ENCODE peak calls at places on chromosomes 2 and 18, in eight cellular contexts. One of them, this sample, is unnamed.
A peak's percentile ranks its signal among the peaks of the same experiment; 100 is the strongest.

GRCh38 chr2:128781166-128781887 is 462.7 kb upstream of the HS6ST1 start:
- DNase-seq in H1: no peak
- DNase-seq in transverse colon: no peak
- DNase-seq in body of pancreas: no peak
- DNase-seq in stomach: no peak
- DNase-seq in HCT116: no peak
- DNase-seq in Peyer's patch: peak; percentile 11
- DNase-seq in adrenal gland: no peak
- DNase-seq in this sample: no peak

GRCh38 chr18:45522371-45522770 is 92.9 kb upstream of the SLC14A2 start:
- DNase-seq in stomach: no peak
- DNase-seq in H1: no peak
- DNase-seq in body of pancreas: no peak
- DNase-seq in Peyer's patch: no peak
- DNase-seq in HCT116: no peak
- DNase-seq in adrenal gland: no peak
- DNase-seq in transverse colon: no peak
- DNase-seq in this sample: no peak

GRCh38 chr18:13003466-13003896 is 12.3 kb downstream of the CEP192 start:
- DNase-seq in Peyer's patch: peak; percentile 51
- DNase-seq in HCT116: peak; percentile 78
- DNase-seq in adrenal gland: peak; percentile 55
- DNase-seq in transverse colon: no peak
- DNase-seq in stomach: peak; percentile 51
- DNase-seq in body of pancreas: no peak
- DNase-seq in H1: peak; percentile 79
- DNase-seq in this sample: no peak

GRCh38 chr2:45707034-45707433 is 55.6 kb downstream of the PRKCE start:
- DNase-seq in adrenal gland: no peak
- DNase-seq in body of pancreas: no peak
- DNase-seq in H1: no peak
- DNase-seq in Peyer's patch: no peak
- DNase-seq in transverse colon: no peak
- DNase-seq in stomach: no peak
- DNase-seq in HCT116: no peak
- DNase-seq in this sample: no peak

GRCh38 chr2:43224131-43224570 is 2.3 kb downstream of the ZFP36L2 start:
- DNase-seq in transverse colon: peak; percentile 77
- DNase-seq in stomach: peak; percentile 69
- DNase-seq in adrenal gland: peak; percentile 84
- DNase-seq in H1: no peak
- DNase-seq in HCT116: no peak
- DNase-seq in body of pancreas: peak; percentile 68
- DNase-seq in Peyer's patch: peak; percentile 90
- DNase-seq in this sample: peak; percentile 89

GRCh38 chr2:24771905-24772586 is 21.1 kb downstream of the PTRHD1 start:
- DNase-seq in adrenal gland: no peak
- DNase-seq in body of pancreas: no peak
- DNase-seq in Peyer's patch: no peak
- DNase-seq in H1: no peak
- DNase-seq in HCT116: no peak
- DNase-seq in stomach: no peak
- DNase-seq in transverse colon: no peak
- DNase-seq in this sample: no peak

GRCh38 chr2:144086965-144087364 is 433.0 kb downstream of the ZEB2 start:
- DNase-seq in transverse colon: no peak
- DNase-seq in HCT116: no peak
- DNase-seq in Peyer's patch: no peak
- DNase-seq in adrenal gland: no peak
- DNase-seq in body of pancreas: no peak
- DNase-seq in H1: no peak
- DNase-seq in stomach: no peak
- DNase-seq in this sample: no peak

GRCh38 chr2:17413031-17413430 is 105.2 kb downstream of the RAD51AP2 start:
- DNase-seq in body of pancreas: no peak
- DNase-seq in transverse colon: no peak
- DNase-seq in H1: no peak
- DNase-seq in HCT116: no peak
- DNase-seq in adrenal gland: no peak
- DNase-seq in stomach: no peak
- DNase-seq in Peyer's patch: no peak
- DNase-seq in this sample: no peak

GRCh38 chr2:98709530-98709929 is 21.4 kb downstream of the MGAT4A start:
- DNase-seq in adrenal gland: no peak
- DNase-seq in H1: no peak
- DNase-seq in Peyer's patch: no peak
- DNase-seq in stomach: peak; percentile 65
- DNase-seq in body of pancreas: peak; percentile 54
- DNase-seq in transverse colon: no peak
- DNase-seq in HCT116: no peak
- DNase-seq in this sample: no peak

GRCh38 chr2:98519156-98519555 is 74.5 kb downstream of the INPP4A start:
- DNase-seq in transverse colon: no peak
- DNase-seq in stomach: no peak
- DNase-seq in Peyer's patch: no peak
- DNase-seq in body of pancreas: no peak
- DNase-seq in HCT116: no peak
- DNase-seq in adrenal gland: peak; percentile 75
- DNase-seq in H1: no peak
- DNase-seq in this sample: no peak

GRCh38 chr2:41927581-41928260 is 120.1 kb upstream of the PKDCC start:
- DNase-seq in H1: no peak
- DNase-seq in stomach: no peak
- DNase-seq in body of pancreas: no peak
- DNase-seq in adrenal gland: peak; percentile 70
- DNase-seq in transverse colon: no peak
- DNase-seq in Peyer's patch: no peak
- DNase-seq in HCT116: no peak
- DNase-seq in this sample: peak; percentile 66

DNA sequence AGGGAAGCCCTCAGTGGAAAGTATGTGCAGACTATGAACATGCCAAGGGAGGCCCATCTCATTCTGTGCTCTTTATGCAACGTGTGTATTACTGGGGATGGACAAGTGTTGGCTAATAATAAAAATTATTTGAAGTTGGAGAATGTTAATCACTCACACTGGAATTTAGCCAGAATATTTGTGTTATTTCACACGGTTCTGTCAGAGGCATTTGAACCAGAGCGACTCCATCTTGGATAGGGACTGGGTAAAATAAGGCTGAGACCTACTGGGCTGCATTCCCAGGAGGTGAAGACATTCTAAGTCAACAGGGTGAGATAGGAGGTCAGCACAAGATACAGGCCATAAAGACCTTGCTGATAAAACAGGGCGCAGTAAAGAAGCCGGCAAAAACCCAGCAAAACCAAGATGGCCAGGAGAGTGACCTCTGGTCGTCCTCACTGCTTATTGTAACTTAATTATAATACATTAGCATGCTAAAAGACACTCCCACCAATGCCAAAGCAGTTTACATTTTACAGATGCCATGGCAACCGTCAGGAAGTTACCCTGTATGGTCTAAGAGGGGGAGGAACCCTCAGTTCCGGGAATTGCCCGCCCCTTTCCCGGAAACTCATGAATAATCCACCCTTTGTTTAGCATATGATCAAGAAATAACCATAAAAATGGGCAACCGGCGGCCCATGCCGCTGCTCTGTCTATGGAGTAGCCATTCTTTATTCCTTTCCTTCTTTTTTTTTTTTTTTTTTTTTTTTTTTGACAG is 2.6 kb upstream of the FZD5 start:
- DNase-seq in stomach: no peak
- DNase-seq in Peyer's patch: no peak
- DNase-seq in HCT116: no peak
- DNase-seq in H1: no peak
- DNase-seq in transverse colon: no peak
- DNase-seq in body of pancreas: no peak
- DNase-seq in adrenal gland: no peak
- DNase-seq in this sample: peak; percentile 37
- TF ChIP-seq POLR2A in stomach: no peak
- TF ChIP-seq POLR2A in Peyer's patch: no peak
- TF ChIP-seq POLR2A in HCT116: no peak
- TF ChIP-seq POLR2A in H1: no peak
- TF ChIP-seq POLR2A in transverse colon: no peak
- TF ChIP-seq POLR2A in body of pancreas: no peak
- TF ChIP-seq POLR2A in adrenal gland: no peak
- TF ChIP-seq POLR2A in this sample: no peak

GRCh38 chr2:9465170-9465569 is 9.2 kb upstream of the IAH1 start:
- DNase-seq in Peyer's patch: no peak
- DNase-seq in body of pancreas: no peak
- DNase-seq in adrenal gland: no peak
- DNase-seq in stomach: no peak
- DNase-seq in H1: no peak
- DNase-seq in transverse colon: no peak
- DNase-seq in HCT116: no peak
- DNase-seq in this sample: no peak

GRCh38 chr2:9462313-9462712 is 12.0 kb upstream of the IAH1 start:
- DNase-seq in transverse colon: no peak
- DNase-seq in H1: no peak
- DNase-seq in HCT116: no peak
- DNase-seq in body of pancreas: no peak
- DNase-seq in Peyer's patch: no peak
- DNase-seq in stomach: no peak
- DNase-seq in adrenal gland: no peak
- DNase-seq in this sample: no peak

GRCh38 chr2:9462872-9463697 is 11.3 kb upstream of the IAH1 start:
- DNase-seq in body of pancreas: no peak
- DNase-seq in adrenal gland: no peak
- DNase-seq in HCT116: no peak
- DNase-seq in stomach: no peak
- DNase-seq in transverse colon: no peak
- DNase-seq in Peyer's patch: no peak
- DNase-seq in H1: no peak
- DNase-seq in this sample: no peak

GRCh38 chr2:9466147-9466683 is 8.1 kb upstream of the IAH1 start:
- DNase-seq in H1: no peak
- DNase-seq in Peyer's patch: no peak
- DNase-seq in stomach: no peak
- DNase-seq in HCT116: no peak
- DNase-seq in body of pancreas: no peak
- DNase-seq in transverse colon: no peak
- DNase-seq in adrenal gland: no peak
- DNase-seq in this sample: no peak

GRCh38 chr2:9463698-9464034 is 10.7 kb upstream of the IAH1 start:
- DNase-seq in H1: no peak
- DNase-seq in transverse colon: no peak
- DNase-seq in body of pancreas: no peak
- DNase-seq in HCT116: no peak
- DNase-seq in Peyer's patch: no peak
- DNase-seq in adrenal gland: no peak
- DNase-seq in stomach: no peak
- DNase-seq in this sample: no peak
- H3K36me3 ChIP-seq in H1: peaks cover 13% of the 10 kb centered on the region
- H3K36me3 ChIP-seq in transverse colon: no peaks in the 10 kb centered on the region
- H3K36me3 ChIP-seq in body of pancreas: no peaks in the 10 kb centered on the region
- H3K36me3 ChIP-seq in HCT116: peaks cover 11% of the 10 kb centered on the region
- H3K36me3 ChIP-seq in Peyer's patch: no peaks in the 10 kb centered on the region
- H3K36me3 ChIP-seq in adrenal gland: peaks cover 15% of the 10 kb centered on the region
- H3K36me3 ChIP-seq in stomach: peaks cover 7% of the 10 kb centered on the region
- H3K36me3 ChIP-seq in this sample: peaks cover 70% of the 10 kb centered on the region

GRCh38 chr2:170815311-170815710 is 1.4 kb upstream of the GAD1 start:
- DNase-seq in transverse colon: no peak
- DNase-seq in HCT116: no peak
- DNase-seq in stomach: no peak
- DNase-seq in H1: no peak
- DNase-seq in Peyer's patch: no peak
- DNase-seq in adrenal gland: no peak
- DNase-seq in body of pancreas: no peak
- DNase-seq in this sample: no peak
- TF ChIP-seq CTCF in transverse colon: no peak
- TF ChIP-seq CTCF in HCT116: no peak
- TF ChIP-seq CTCF in stomach: no peak
- TF ChIP-seq CTCF in H1: no peak
- TF ChIP-seq CTCF in Peyer's patch: no peak
- TF ChIP-seq CTCF in adrenal gland: no peak
- TF ChIP-seq CTCF in body of pancreas: no peak
- TF ChIP-seq CTCF in this sample: no peak

GRCh38 chr2:30514134-30514860 is 67.3 kb downstream of the LCLAT1 start:
- DNase-seq in adrenal gland: peak; percentile 82
- DNase-seq in transverse colon: no peak
- DNase-seq in Peyer's patch: no peak
- DNase-seq in body of pancreas: no peak
- DNase-seq in H1: no peak
- DNase-seq in HCT116: no peak
- DNase-seq in stomach: no peak
- DNase-seq in this sample: peak; percentile 69

GRCh38 chr2:30509716-30510115 is 62.7 kb downstream of the LCLAT1 start:
- DNase-seq in Peyer's patch: no peak
- DNase-seq in stomach: no peak
- DNase-seq in transverse colon: no peak
- DNase-seq in adrenal gland: no peak
- DNase-seq in H1: no peak
- DNase-seq in HCT116: no peak
- DNase-seq in body of pancreas: no peak
- DNase-seq in this sample: no peak

GRCh38 chr2:30510409-30510808 is 63.4 kb downstream of the LCLAT1 start:
- DNase-seq in stomach: no peak
- DNase-seq in Peyer's patch: no peak
- DNase-seq in transverse colon: no peak
- DNase-seq in body of pancreas: no peak
- DNase-seq in HCT116: no peak
- DNase-seq in H1: no peak
- DNase-seq in adrenal gland: no peak
- DNase-seq in this sample: no peak

GRCh38 chr2:30512243-30512866 is 65.3 kb downstream of the LCLAT1 start:
- DNase-seq in adrenal gland: no peak
- DNase-seq in HCT116: no peak
- DNase-seq in transverse colon: no peak
- DNase-seq in stomach: no peak
- DNase-seq in Peyer's patch: no peak
- DNase-seq in H1: no peak
- DNase-seq in body of pancreas: no peak
- DNase-seq in this sample: no peak

DNA sequence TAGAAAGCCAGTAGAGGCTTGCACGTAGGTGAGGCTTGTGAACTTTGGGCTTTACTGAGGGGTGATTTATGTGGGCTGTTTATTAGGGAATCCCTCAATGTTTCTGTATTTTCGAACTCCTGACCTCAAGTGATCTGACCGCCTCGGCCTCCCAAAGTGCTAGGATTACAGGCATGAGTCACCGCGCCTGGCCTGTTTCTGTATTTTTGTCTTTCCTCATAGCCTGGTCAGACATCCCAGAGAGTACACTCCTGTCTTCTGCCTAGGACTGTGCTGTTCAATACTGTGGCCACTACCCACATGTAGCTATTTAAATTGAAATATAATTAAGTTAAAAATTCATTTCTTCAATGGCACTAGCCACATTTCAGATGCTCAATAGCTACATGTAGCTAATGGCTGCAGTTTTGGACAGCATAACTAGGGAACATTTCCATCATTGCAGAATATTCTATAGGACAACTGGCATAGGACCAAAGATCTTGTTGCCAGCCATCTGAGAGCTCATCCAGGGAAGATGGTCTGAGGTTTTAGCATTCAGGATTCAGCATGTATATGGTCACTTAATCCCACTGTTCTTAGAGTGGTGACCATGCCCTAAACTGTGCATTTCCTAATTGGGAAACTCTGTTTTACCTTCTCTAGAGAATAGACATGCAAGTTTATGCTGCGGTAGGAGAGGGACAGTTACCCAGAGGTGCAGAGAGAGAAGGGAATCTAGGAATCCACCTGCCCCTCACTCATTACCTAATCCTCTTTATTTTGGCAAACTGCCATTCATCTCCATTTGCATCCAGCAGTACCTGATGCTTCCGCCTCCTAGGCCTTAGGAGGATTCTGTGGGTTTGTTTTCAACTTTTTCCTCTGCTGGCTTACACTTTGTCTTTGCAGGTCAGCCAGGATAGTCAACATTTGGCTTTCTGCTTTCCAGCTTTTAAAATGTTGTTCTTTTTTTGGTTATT is 64.4 kb downstream of the LCLAT1 start:
- DNase-seq in H1: no peak
- DNase-seq in stomach: no peak
- DNase-seq in HCT116: peak; percentile 57
- DNase-seq in transverse colon: peak; percentile 35
- DNase-seq in Peyer's patch: peak; percentile 66
- DNase-seq in adrenal gland: peak; percentile 88
- DNase-seq in body of pancreas: no peak
- DNase-seq in this sample: peak; percentile 58
- TF ChIP-seq POLR2A in H1: no peak
- TF ChIP-seq POLR2A in stomach: no peak
- TF ChIP-seq POLR2A in HCT116: no peak
- TF ChIP-seq POLR2A in transverse colon: no peak
- TF ChIP-seq POLR2A in Peyer's patch: no peak
- TF ChIP-seq POLR2A in adrenal gland: no peak
- TF ChIP-seq POLR2A in body of pancreas: no peak
- TF ChIP-seq POLR2A in this sample: no peak